ENCODE peak calls at places on chromosomes 12 and 14, in ten cellular contexts. One of them, this sample, is unnamed.
A peak's percentile ranks its signal among the peaks of the same experiment; 100 is the strongest.

GRCh38 chr14:20489093-20489994 is 16.0 kb upstream of the RNASE10 start:
- DNase-seq in kidney epithelial cell: no peak
- DNase-seq in astrocyte of the spinal cord: peak; percentile 17
- DNase-seq in NCI-H524: no peak
- DNase-seq in IMR-90: peak; percentile 28
- DNase-seq in left cardiac atrium: no peak
- DNase-seq in left ventricle myocardium superior: no peak
- DNase-seq in GM04504: no peak
- DNase-seq in stimulated activated CD4-positive, alpha-beta T cell treated with anti-CD3 and anti-CD28 coated beads, Interleukin-2, amount 100 ng/mL, for 48 hours: no peak
- DNase-seq in NCI-H2081: no peak
- DNase-seq in this sample: peak; percentile 16

GRCh38 chr12:69225251-69225910 is 14.0 kb upstream of the CPSF6 start:
- DNase-seq in GM04504: no peak
- DNase-seq in left ventricle myocardium superior: no peak
- DNase-seq in astrocyte of the spinal cord: no peak
- DNase-seq in IMR-90: no peak
- DNase-seq in stimulated activated CD4-positive, alpha-beta T cell treated with anti-CD3 and anti-CD28 coated beads, Interleukin-2, amount 100 ng/mL, for 48 hours: no peak
- DNase-seq in NCI-H2081: no peak
- DNase-seq in kidney epithelial cell: peak; percentile 43
- DNase-seq in left cardiac atrium: no peak
- DNase-seq in NCI-H524: no peak
- DNase-seq in this sample: no peak

GRCh38 chr12:13288501-13288900 is 92.0 kb downstream of the EMP1 start:
- DNase-seq in NCI-H524: no peak
- DNase-seq in GM04504: no peak
- DNase-seq in stimulated activated CD4-positive, alpha-beta T cell treated with anti-CD3 and anti-CD28 coated beads, Interleukin-2, amount 100 ng/mL, for 48 hours: no peak
- DNase-seq in left ventricle myocardium superior: no peak
- DNase-seq in IMR-90: peak; percentile 3
- DNase-seq in NCI-H2081: no peak
- DNase-seq in left cardiac atrium: no peak
- DNase-seq in kidney epithelial cell: no peak
- DNase-seq in astrocyte of the spinal cord: no peak
- DNase-seq in this sample: no peak

GRCh38 chr12:107759410-107759809 is 1.5 kb downstream of the PRDM4 start:
- DNase-seq in kidney epithelial cell: peak; percentile 85
- DNase-seq in left ventricle myocardium superior: no peak
- DNase-seq in astrocyte of the spinal cord: peak; percentile 89
- DNase-seq in GM04504: peak; percentile 74
- DNase-seq in IMR-90: peak; percentile 90
- DNase-seq in stimulated activated CD4-positive, alpha-beta T cell treated with anti-CD3 and anti-CD28 coated beads, Interleukin-2, amount 100 ng/mL, for 48 hours: no peak
- DNase-seq in left cardiac atrium: no peak
- DNase-seq in NCI-H2081: peak; percentile 41
- DNase-seq in NCI-H524: no peak
- DNase-seq in this sample: peak; percentile 68

GRCh38 chr14:20327005-20327869 is 5.8 kb downstream of the CCNB1IP1 start:
- DNase-seq in kidney epithelial cell: no peak
- DNase-seq in IMR-90: peak; percentile 72
- DNase-seq in GM04504: peak; percentile 37
- DNase-seq in stimulated activated CD4-positive, alpha-beta T cell treated with anti-CD3 and anti-CD28 coated beads, Interleukin-2, amount 100 ng/mL, for 48 hours: peak; percentile 30
- DNase-seq in left cardiac atrium: no peak
- DNase-seq in astrocyte of the spinal cord: peak; percentile 74
- DNase-seq in NCI-H524: peak; percentile 60
- DNase-seq in NCI-H2081: peak; percentile 22
- DNase-seq in left ventricle myocardium superior: no peak
- DNase-seq in this sample: peak; percentile 64

GRCh38 chr14:77458249-77458950 is 507 bp downstream of the AHSA1 start:
- DNase-seq in NCI-H524: peak; percentile 29
- DNase-seq in GM04504: peak; percentile 4
- DNase-seq in astrocyte of the spinal cord: peak; percentile 9
- DNase-seq in left cardiac atrium: no peak
- DNase-seq in stimulated activated CD4-positive, alpha-beta T cell treated with anti-CD3 and anti-CD28 coated beads, Interleukin-2, amount 100 ng/mL, for 48 hours: peak; percentile 7
- DNase-seq in kidney epithelial cell: no peak
- DNase-seq in IMR-90: peak; percentile 18
- DNase-seq in NCI-H2081: no peak
- DNase-seq in left ventricle myocardium superior: no peak
- DNase-seq in this sample: peak; percentile 46

GRCh38 chr12:12449533-12450025 is 92.7 kb downstream of the BORCS5 start:
- DNase-seq in GM04504: no peak
- DNase-seq in left cardiac atrium: no peak
- DNase-seq in NCI-H2081: peak; percentile 26
- DNase-seq in astrocyte of the spinal cord: no peak
- DNase-seq in stimulated activated CD4-positive, alpha-beta T cell treated with anti-CD3 and anti-CD28 coated beads, Interleukin-2, amount 100 ng/mL, for 48 hours: no peak
- DNase-seq in IMR-90: peak; percentile 16
- DNase-seq in left ventricle myocardium superior: no peak
- DNase-seq in NCI-H524: no peak
- DNase-seq in kidney epithelial cell: no peak
- DNase-seq in this sample: no peak

GRCh38 chr12:75954076-75954475 is 77.5 kb downstream of the PHLDA1 start:
- DNase-seq in NCI-H2081: no peak
- DNase-seq in astrocyte of the spinal cord: peak; percentile 95
- DNase-seq in kidney epithelial cell: peak; percentile 97
- DNase-seq in IMR-90: peak; percentile 97
- DNase-seq in NCI-H524: no peak
- DNase-seq in stimulated activated CD4-positive, alpha-beta T cell treated with anti-CD3 and anti-CD28 coated beads, Interleukin-2, amount 100 ng/mL, for 48 hours: no peak
- DNase-seq in GM04504: peak; percentile 98
- DNase-seq in left cardiac atrium: no peak
- DNase-seq in left ventricle myocardium superior: no peak
- DNase-seq in this sample: peak; percentile 96

GRCh38 chr12:88579572-88579940 is 715 bp downstream of the KITLG start:
- DNase-seq in IMR-90: no peak
- DNase-seq in left cardiac atrium: peak; percentile 58
- DNase-seq in kidney epithelial cell: no peak
- DNase-seq in left ventricle myocardium superior: peak; percentile 72
- DNase-seq in NCI-H524: no peak
- DNase-seq in stimulated activated CD4-positive, alpha-beta T cell treated with anti-CD3 and anti-CD28 coated beads, Interleukin-2, amount 100 ng/mL, for 48 hours: no peak
- DNase-seq in astrocyte of the spinal cord: peak; percentile 47
- DNase-seq in GM04504: no peak
- DNase-seq in NCI-H2081: no peak
- DNase-seq in this sample: peak; percentile 23

GRCh38 chr12:69064734-69065413 is 131.9 kb upstream of the CPM start:
- DNase-seq in left cardiac atrium: no peak
- DNase-seq in IMR-90: no peak
- DNase-seq in astrocyte of the spinal cord: no peak
- DNase-seq in GM04504: no peak
- DNase-seq in kidney epithelial cell: no peak
- DNase-seq in NCI-H524: no peak
- DNase-seq in NCI-H2081: no peak
- DNase-seq in left ventricle myocardium superior: no peak
- DNase-seq in stimulated activated CD4-positive, alpha-beta T cell treated with anti-CD3 and anti-CD28 coated beads, Interleukin-2, amount 100 ng/mL, for 48 hours: no peak
- DNase-seq in this sample: no peak

GRCh38 chr12:69254046-69254445 is 14.7 kb downstream of the CPSF6 start:
- DNase-seq in astrocyte of the spinal cord: peak; percentile 58
- DNase-seq in NCI-H524: no peak
- DNase-seq in NCI-H2081: peak; percentile 6
- DNase-seq in left ventricle myocardium superior: no peak
- DNase-seq in left cardiac atrium: no peak
- DNase-seq in stimulated activated CD4-positive, alpha-beta T cell treated with anti-CD3 and anti-CD28 coated beads, Interleukin-2, amount 100 ng/mL, for 48 hours: no peak
- DNase-seq in IMR-90: peak; percentile 46
- DNase-seq in kidney epithelial cell: no peak
- DNase-seq in GM04504: peak; percentile 9
- DNase-seq in this sample: peak; percentile 39

GRCh38 chr14:24368215-24368561 is 204 bp downstream of the NFATC4 start:
- DNase-seq in kidney epithelial cell: no peak
- DNase-seq in IMR-90: no peak
- DNase-seq in stimulated activated CD4-positive, alpha-beta T cell treated with anti-CD3 and anti-CD28 coated beads, Interleukin-2, amount 100 ng/mL, for 48 hours: no peak
- DNase-seq in NCI-H2081: no peak
- DNase-seq in NCI-H524: no peak
- DNase-seq in GM04504: no peak
- DNase-seq in astrocyte of the spinal cord: no peak
- DNase-seq in left cardiac atrium: no peak
- DNase-seq in left ventricle myocardium superior: no peak
- DNase-seq in this sample: no peak

GRCh38 chr12:70920251-70920851 is at the start of gene PTPRR:
- DNase-seq in IMR-90: no peak
- DNase-seq in stimulated activated CD4-positive, alpha-beta T cell treated with anti-CD3 and anti-CD28 coated beads, Interleukin-2, amount 100 ng/mL, for 48 hours: no peak
- DNase-seq in left cardiac atrium: no peak
- DNase-seq in left ventricle myocardium superior: no peak
- DNase-seq in astrocyte of the spinal cord: no peak
- DNase-seq in NCI-H524: peak; percentile 34
- DNase-seq in kidney epithelial cell: no peak
- DNase-seq in GM04504: no peak
- DNase-seq in NCI-H2081: peak; percentile 30
- DNase-seq in this sample: no peak